ENCODE peak calls at places on chromosomes 11 and 22, in six cellular contexts. G, B, D, O, Y and L are unnamed samples.

GRCh38 chr11:104075091-104075490 is 38.7 kb downstream of the DDI1 start:
- DNase-seq in B (no peak), G (no peak), D (no peak), O (no peak), Y (no peak), L (no peak)

GRCh38 chr11:130582994-130583393 is 134.5 kb downstream of the ADAMTS15 start:
- DNase-seq in B (no peak), Y (no peak), D (no peak), O (no peak), G (no peak), L (no peak)

GRCh38 chr22:22773979-22774738 is 113.5 kb upstream of the IGLL5 start:
- DNase-seq in G (peak), O (no peak), B (no peak), Y (no peak), D (no peak), L (peak)

GRCh38 chr22:25749420-25750169 is 7.6 kb downstream of the MYO18B start:
- DNase-seq in B (no peak), G (no peak), O (no peak), Y (no peak), D (no peak), L (no peak)

GRCh38 chr11:47861762-47862161 is 13.6 kb upstream of the NUP160 start:
- DNase-seq in O (no peak), B (no peak), G (no peak), Y (no peak), D (no peak), L (no peak)

GRCh38 chr11:67500818-67501584 is 4.2 kb downstream of the PITPNM1 start:
- DNase-seq in B (no peak), G (no peak), Y (no peak), O (no peak), D (no peak), L (no peak)

GRCh38 chr11:46537851-46538295 is 56.0 kb downstream of the AMBRA1 start:
- DNase-seq in D (no peak), Y (peak), O (peak), G (peak), B (peak), L (peak)

GRCh38 chr11:73480677-73481076 is 104.5 kb downstream of the RELT start:
- DNase-seq in O (no peak), B (no peak), G (no peak), Y (no peak), D (no peak), L (no peak)

GRCh38 chr11:110092577-110093406 is at the start of gene ZC3H12C:
- DNase-seq in G (peak), Y (peak), O (peak), B (peak), D (no peak), L (peak)

GRCh38 chr11:110434952-110435779 is 5.4 kb downstream of the FDX1 start:
- DNase-seq in B (peak), D (no peak), Y (peak), O (no peak), G (peak), L (no peak)

GRCh38 chr11:10293423-10294288 is at the start of gene SBF2:
- DNase-seq in O (peak), B (peak), G (peak), D (no peak), Y (peak), L (peak)

GRCh38 chr11:128421577-128421976 is 165.8 kb downstream of the ETS1 start:
- DNase-seq in Y (no peak), G (peak), B (no peak), D (no peak), O (no peak), L (peak)

GRCh38 chr22:22463855-22464540 is 44.5 kb downstream of the ZNF280B start:
- DNase-seq in O (peak), B (peak), D (peak), G (peak), Y (peak), L (peak)

GRCh38 chr22:49664371-49664881 is 163.2 kb downstream of the BRD1 start:
- DNase-seq in G (no peak), D (no peak), Y (no peak), O (peak), B (no peak), L (peak)

GRCh38 chr22:46072030-46072881 is 78.1 kb upstream of the PPARA start:
- DNase-seq in G (peak), B (no peak), Y (peak), O (peak), D (no peak), L (no peak)

GRCh38 chr11:132028380-132029240 is 658.2 kb downstream of the NTM start:
- DNase-seq in D (no peak), O (no peak), B (peak), Y (no peak), G (peak), L (no peak)

GRCh38 chr11:128095459-128096096 is 491.8 kb downstream of the ETS1 start:
- DNase-seq in B (no peak), D (peak), O (no peak), G (peak), Y (no peak), L (no peak)

GRCh38 chr22:23131931-23132330 is 9.9 kb downstream of the RSPH14 start:
- DNase-seq in D (no peak), B (no peak), G (no peak), O (no peak), Y (no peak), L (no peak)

GRCh38 chr22:36554101-36554500 is 25.1 kb upstream of the EIF3D start:
- DNase-seq in D (no peak), B (peak), O (no peak), G (no peak), Y (peak), L (peak)

GRCh38 chr22:17917490-17917983 is 106.8 kb downstream of the MICAL3 start:
- DNase-seq in B (no peak), G (no peak), D (no peak), Y (no peak), O (no peak), L (no peak)

GRCh38 chr11:130531061-130531460 is 82.6 kb downstream of the ADAMTS15 start:
- DNase-seq in G (no peak), D (no peak), Y (no peak), B (peak), O (no peak), L (no peak)

GRCh38 chr11:126432525-126432924 is 77.0 kb downstream of the ST3GAL4 start:
- DNase-seq in Y (no peak), B (no peak), G (no peak), D (no peak), O (no peak), L (no peak)

GRCh38 chr11:95764267-95764898 is 25.2 kb downstream of the FAM76B start:
- DNase-seq in G (peak), O (no peak), Y (no peak), D (no peak), B (peak), L (no peak)